ENCODE peak calls at places on chromosomes 2 and 18, in four cellular contexts. Y is AG04450, Q is foreskin fibroblast, E is A549. U is an unnamed sample.

GRCh38 chr2:68193774-68194372 is 36.2 kb downstream of the PNO1 start:
- DNase-seq in Y (peak), Q (peak), E (peak), U (peak)

GRCh38 chr2:135985826-135986393 is 484 bp upstream of the DARS1 start:
- DNase-seq in Y (no peak), Q (no peak), E (no peak), U (no peak)

GRCh38 chr2:236769981-236770671 is 200.5 kb downstream of the ACKR3 start:
- DNase-seq in Y (peak), Q (peak), E (peak), U (peak)

GRCh38 chr2:28586864-28587263 is 91.0 kb downstream of the PLB1 start:
- DNase-seq in Y (no peak), Q (no peak), E (no peak), U (no peak)

GRCh38 chr2:26541401-26542193 is 63.7 kb upstream of the OTOF start:
- DNase-seq in Y (no peak), Q (no peak), E (no peak), U (no peak)

GRCh38 chr2:9961014-9961413 is 9.5 kb downstream of the GRHL1 start:
- DNase-seq in Y (no peak), Q (no peak), E (no peak), U (no peak)

GRCh38 chr18:12278765-12279682 is 24.9 kb downstream of the CIDEA start:
- DNase-seq in Y (peak), Q (peak), E (no peak), U (peak)

GRCh38 chr2:64860321-64860751 is 128.9 kb upstream of the SLC1A4 start:
- DNase-seq in Y (no peak), Q (no peak), E (no peak), U (no peak)

GRCh38 chr2:67782443-67782842 is 280.4 kb downstream of the C1D start:
- DNase-seq in Y (peak), Q (peak), E (no peak), U (no peak)

GRCh38 chr18:56083889-56084288 is 495.9 kb upstream of the TCF4 start:
- DNase-seq in Y (no peak), Q (peak), E (no peak), U (no peak)

GRCh38 chr2:30481323-30481800 is 34.3 kb downstream of the LCLAT1 start:
- DNase-seq in Y (no peak), Q (no peak), E (no peak), U (no peak)

GRCh38 chr2:182866461-182867369 is at the start of gene FRZB:
- DNase-seq in Y (peak), Q (peak), E (no peak), U (peak)

GRCh38 chr2:182867411-182868048 is 1.1 kb upstream of the FRZB start:
- DNase-seq in Y (no peak), Q (no peak), E (no peak), U (no peak)

GRCh38 chr2:182870227-182870626 is 3.8 kb upstream of the FRZB start:
- DNase-seq in Y (no peak), Q (no peak), E (peak), U (peak)

GRCh38 chr2:182868049-182868422 is 1.6 kb upstream of the FRZB start:
- DNase-seq in Y (no peak), Q (no peak), E (no peak), U (no peak)

DNA sequence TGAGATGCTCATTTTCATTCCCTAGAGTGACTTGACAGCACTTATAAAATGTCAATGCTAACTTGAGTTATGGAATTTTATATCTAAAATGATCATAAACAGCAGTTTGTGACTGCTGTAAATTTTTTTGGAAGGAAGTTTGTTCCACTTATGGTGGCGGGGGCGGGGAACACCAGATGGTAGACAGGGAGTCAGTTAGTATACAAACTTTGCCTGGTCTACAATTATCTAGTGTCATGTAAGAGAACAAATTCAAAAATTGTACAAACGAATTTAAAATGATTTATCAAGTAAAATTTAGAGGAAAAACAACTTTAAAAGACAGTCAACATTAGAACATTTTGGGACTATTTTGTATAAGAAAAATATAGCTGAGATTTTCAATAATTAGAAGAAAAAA is 2.0 kb upstream of the FRZB start:
- DNase-seq in Y (no peak), Q (no peak), E (no peak), U (no peak)
- H3K4me3 ChIP-seq in Y (no peak), Q (no peak), E (no peak), U (no peak)

DNA sequence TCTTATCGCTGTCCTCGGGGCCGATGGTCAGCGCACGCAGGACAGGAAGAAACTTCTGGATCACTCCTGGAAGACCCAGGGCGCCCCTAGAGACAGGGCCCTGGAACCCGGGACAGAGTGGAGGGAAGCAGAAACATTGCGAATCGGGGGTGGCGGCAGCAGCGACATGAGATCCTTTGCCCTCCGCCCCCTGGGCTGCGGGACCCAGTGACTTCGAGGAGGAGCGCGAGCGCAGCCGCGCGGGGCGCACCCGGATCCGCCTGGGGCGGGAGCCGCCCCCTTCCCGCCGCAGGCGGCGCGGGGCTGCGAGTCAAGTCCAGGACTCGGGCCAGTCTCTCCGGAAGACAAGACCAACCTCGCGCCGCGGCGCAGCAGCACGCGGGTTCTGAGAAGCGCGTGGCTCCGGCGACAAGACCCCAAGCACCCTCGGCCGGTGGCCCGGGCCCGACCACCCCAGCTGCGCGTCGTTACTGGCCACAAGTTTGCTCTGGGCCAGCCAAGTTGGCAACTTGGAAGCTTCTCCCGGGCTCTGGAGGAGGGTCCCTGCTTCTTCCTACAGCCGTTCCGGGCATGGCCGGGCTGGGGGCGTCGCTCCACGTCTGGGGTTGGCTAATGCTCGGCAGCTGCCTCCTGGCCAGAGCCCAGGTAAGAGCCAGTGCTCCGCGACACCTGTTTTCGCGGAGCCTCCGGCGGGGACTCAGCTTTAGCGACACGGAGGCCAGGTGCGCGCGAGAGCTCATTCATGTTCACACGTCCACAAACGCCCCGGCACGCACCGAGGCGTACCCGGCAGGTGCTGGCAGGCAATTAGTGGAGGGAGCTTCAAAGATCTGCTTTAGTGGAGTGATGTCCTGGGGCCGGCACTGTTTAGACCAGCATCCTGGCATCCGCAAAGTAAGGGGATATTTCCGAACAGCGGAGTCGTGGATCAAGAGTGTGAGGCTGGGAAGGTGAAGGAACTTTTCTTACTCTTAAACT is at the start of gene PTH2R:
- DNase-seq in Y (no peak), Q (peak), E (no peak), U (peak)
- TF ChIP-seq CTCF in Y (no peak), Q (no peak), E (no peak), U (no peak)

DNA sequence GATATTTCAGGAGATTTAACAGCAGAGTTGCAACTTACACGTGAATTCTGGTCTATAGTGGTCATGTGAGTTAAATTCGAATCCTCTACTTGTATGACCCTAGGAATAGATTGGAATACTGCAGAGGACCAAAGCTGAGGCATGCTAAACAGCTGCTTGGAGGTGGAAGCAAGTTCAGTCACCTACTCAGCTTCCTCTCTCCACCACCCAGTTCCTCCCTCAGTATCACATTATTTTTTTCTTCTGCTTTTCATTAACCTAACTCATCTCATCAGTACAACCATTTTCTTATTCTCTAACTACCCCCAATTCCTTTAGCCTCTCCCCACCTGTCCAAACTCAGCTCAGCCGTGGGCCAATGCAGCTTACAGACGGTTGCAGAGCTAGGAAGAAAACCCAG is 385.5 kb downstream of the SETBP1 start:
- DNase-seq in Y (no peak), Q (no peak), E (no peak), U (no peak)
- H3K4me3 ChIP-seq in Y (no peak), Q (no peak), E (no peak), U (no peak)

GRCh38 chr2:98025481-98026037 is 29.8 kb upstream of the TMEM131 start:
- DNase-seq in Y (no peak), Q (no peak), E (no peak), U (peak)
- TF ChIP-seq CTCF in Y (no peak), Q (no peak), E (no peak), U (peak)

GRCh38 chr2:61775956-61776570 is 77.8 kb downstream of the FAM161A start:
- DNase-seq in Y (no peak), Q (no peak), E (no peak), U (no peak)
- H3K4me3 ChIP-seq in Y (no peak), Q (no peak), E (no peak), U (no peak)

DNA sequence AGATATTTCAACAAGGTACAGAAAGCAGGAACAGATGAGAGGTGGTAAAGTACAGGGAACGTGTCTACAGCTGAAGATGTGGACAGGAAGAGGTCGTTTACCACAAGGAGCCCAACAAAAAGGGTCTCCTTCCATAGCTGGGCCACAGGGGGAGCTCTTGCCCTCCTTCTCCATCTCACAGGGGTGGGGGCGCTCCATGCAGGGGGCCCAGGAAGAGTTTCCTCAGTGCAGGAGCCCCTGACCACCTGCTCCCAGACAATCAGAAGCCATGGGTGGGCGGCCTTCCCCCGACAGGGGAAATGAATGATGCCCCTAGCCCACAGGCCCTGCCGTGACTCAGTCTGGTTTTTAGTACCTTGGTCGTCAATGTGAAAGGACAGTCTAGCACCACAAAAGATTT is 163.6 kb upstream of the ZNF516 start:
- DNase-seq in Y (no peak), Q (peak), E (no peak), U (no peak)
- TF ChIP-seq CTCF in Y (peak), Q (peak), E (no peak), U (peak)

U was measured in epithelial cell of esophagus.